ENCODE peak calls at places on chromosomes 7 and 10, in seven cellular contexts. Z is A549; K is HCT116; T is cardiac muscle cell; P is neuronal stem cell; B is effector memory CD4-positive, alpha-beta T cell; I is SJSA1. A is an unnamed sample.

GRCh38 chr10:21675157-21675796 is 141.2 kb downstream of the MLLT10 start:
- DNase-seq in I (peak), Z (peak), B (no peak), P (peak), K (peak), T (peak), A (no peak)

GRCh38 chr10:116787018-116787674 is 44.8 kb upstream of the HSPA12A start:
- DNase-seq in T (no peak), I (no peak), Z (no peak), P (no peak), B (no peak), K (no peak), A (no peak)

GRCh38 chr10:124168581-124168980 is 75.2 kb upstream of the CHST15 start:
- DNase-seq in K (no peak), Z (no peak), P (no peak), T (no peak), B (no peak), I (peak), A (no peak)

GRCh38 chr10:119770928-119771327 is 45.1 kb downstream of the INPP5F start:
- DNase-seq in B (no peak), T (peak), Z (no peak), K (no peak), P (no peak), I (no peak), A (no peak)

GRCh38 chr7:128946936-128947830 is 9.5 kb downstream of the IRF5 start:
- DNase-seq in T (no peak), B (no peak), K (no peak), Z (no peak), I (no peak), P (no peak), A (no peak)

GRCh38 chr7:12686894-12687212 is 580 bp upstream of the ARL4A start:
- DNase-seq in Z (no peak), I (peak), K (no peak), P (no peak), B (no peak), T (no peak), A (no peak)

GRCh38 chr10:6362879-6363278 is 160.1 kb downstream of the PFKFB3 start:
- DNase-seq in I (no peak), Z (no peak), K (no peak), T (no peak), B (no peak), P (no peak), A (no peak)

GRCh38 chr7:159195926-159196325 is 51.3 kb upstream of the VIPR2 start:
- DNase-seq in B (no peak), P (no peak), T (no peak), K (no peak), I (no peak), Z (no peak), A (peak)

GRCh38 chr10:23742368-23742767 is 303.5 kb downstream of the OTUD1 start:
- DNase-seq in I (no peak), T (no peak), Z (no peak), B (no peak), P (no peak), K (no peak), A (no peak)

GRCh38 chr7:33979300-33979806 is 74.0 kb downstream of the BMPER start:
- DNase-seq in P (no peak), I (no peak), T (peak), Z (no peak), B (no peak), K (no peak), A (no peak)

GRCh38 chr10:74683621-74684114 is 142.7 kb upstream of the KAT6B start:
- DNase-seq in I (no peak), Z (no peak), T (peak), P (no peak), K (no peak), B (no peak), A (no peak)

GRCh38 chr10:22427890-22428571 is 82.7 kb downstream of the SPAG6 start:
- DNase-seq in P (no peak), I (no peak), T (peak), Z (peak), K (peak), B (no peak), A (no peak)

GRCh38 chr10:75043256-75044121 is 68.0 kb upstream of the SAMD8 start:
- DNase-seq in B (peak), T (no peak), Z (no peak), P (no peak), K (no peak), I (no peak), A (peak)

GRCh38 chr10:91887075-91887899 is 22.0 kb downstream of the FGFBP3 start:
- DNase-seq in I (no peak), K (no peak), B (no peak), Z (peak), P (peak), T (peak), A (no peak)

GRCh38 chr7:21318190-21318915 is 109.5 kb upstream of the SP4 start:
- DNase-seq in Z (no peak), B (no peak), K (no peak), T (peak), I (no peak), P (no peak), A (no peak)

GRCh38 chr7:64889686-64890162 is 13.3 kb upstream of the ZNF273 start:
- DNase-seq in I (no peak), K (no peak), P (no peak), T (no peak), B (no peak), Z (no peak), A (no peak)

GRCh38 chr7:74356589-74357315 is 67.5 kb downstream of the CLIP2 start:
- DNase-seq in I (no peak), K (no peak), B (no peak), P (no peak), Z (no peak), T (no peak), A (no peak)

GRCh38 chr10:123870260-123870659 is 21.3 kb downstream of the CPXM2 start:
- DNase-seq in P (no peak), B (no peak), T (no peak), K (no peak), I (no peak), Z (no peak), A (no peak)

GRCh38 chr10:126135177-126135576 is 238.8 kb downstream of the FANK1 start:
- DNase-seq in B (no peak), P (no peak), T (peak), K (no peak), I (no peak), Z (peak), A (no peak)

GRCh38 chr7:106187613-106188350 is 75.7 kb upstream of the SYPL1 start:
- DNase-seq in Z (no peak), B (no peak), K (no peak), T (no peak), P (no peak), I (no peak), A (no peak)

GRCh38 chr7:341841-342638 is 52.1 kb downstream of the FOXL3 start:
- DNase-seq in K (no peak), Z (no peak), B (no peak), I (no peak), P (no peak), T (no peak), A (no peak)

GRCh38 chr7:92633211-92633906 is 43.2 kb upstream of the FAM133B start:
- DNase-seq in I (peak), K (peak), B (no peak), T (peak), P (no peak), Z (peak), A (no peak)

GRCh38 chr10:71838264-71839211 is 12.5 kb downstream of the PSAP start:
- DNase-seq in T (peak), K (no peak), I (no peak), Z (peak), B (no peak), P (no peak), A (no peak)

GRCh38 chr10:26441491-26442214 is 3.5 kb downstream of the APBB1IP start:
- DNase-seq in I (no peak), K (no peak), T (no peak), B (no peak), Z (no peak), P (no peak), A (no peak)

GRCh38 chr7:74400420-74401136 is 53.1 kb upstream of the GTF2IRD1 start:
- DNase-seq in I (no peak), B (no peak), Z (no peak), T (no peak), P (no peak), K (no peak), A (no peak)

GRCh38 chr10:92024700-92025099 is 101.1 kb downstream of the BTAF1 start:
- DNase-seq in T (no peak), P (no peak), I (no peak), B (no peak), Z (no peak), K (no peak), A (no peak)

GRCh38 chr10:77537720-77538373 is 99.8 kb downstream of the KCNMA1 start:
- DNase-seq in I (no peak), Z (no peak), P (no peak), T (peak), K (no peak), B (no peak), A (no peak)

GRCh38 chr10:93463723-93464511 is 18.2 kb downstream of the MYOF start:
- DNase-seq in P (no peak), K (no peak), B (no peak), I (no peak), Z (peak), T (peak), A (no peak)

GRCh38 chr7:828793-829561 is 3.3 kb upstream of the SUN1 start:
- DNase-seq in T (no peak), I (no peak), K (no peak), B (no peak), Z (no peak), P (no peak), A (no peak)

GRCh38 chr10:11901454-11902431 is 78.6 kb downstream of the PROSER2 start:
- DNase-seq in Z (no peak), B (no peak), K (no peak), T (peak), P (no peak), I (no peak), A (no peak)

GRCh38 chr7:159272739-159273138 is 128.1 kb upstream of the VIPR2 start:
- DNase-seq in K (no peak), B (no peak), I (no peak), P (no peak), T (no peak), Z (no peak), A (no peak)

GRCh38 chr7:139699640-139700504 is 77.9 kb downstream of the HIPK2 start:
- DNase-seq in P (no peak), K (no peak), B (no peak), Z (peak), T (no peak), I (no peak), A (no peak)

GRCh38 chr10:34996843-34997242 is 93.3 kb downstream of the CUL2 start:
- DNase-seq in T (peak), K (no peak), B (no peak), Z (no peak), I (peak), P (no peak), A (no peak)

GRCh38 chr10:101693701-101694055 is 1.3 kb downstream of the FBXW4 start:
- DNase-seq in K (no peak), P (no peak), B (no peak), Z (peak), I (peak), T (peak), A (no peak)

GRCh38 chr10:36380538-36380937 is 738.4 kb upstream of the FZD8 start:
- DNase-seq in K (no peak), Z (no peak), T (no peak), P (no peak), I (no peak), B (no peak), A (no peak)

GRCh38 chr10:44958196-44958896 is 1.3 kb upstream of the RASSF4 start:
- DNase-seq in T (peak), K (no peak), Z (no peak), P (no peak), I (peak), B (no peak), A (no peak)
- H3K4me3 ChIP-seq in T (peak), K (peak), Z (peak), P (no peak), I (peak), B (peak), A (peak)

GRCh38 chr10:4343798-4344370 is 482.1 kb upstream of the AKR1E2 start:
- DNase-seq in I (no peak), T (no peak), P (no peak), B (no peak), Z (no peak), K (no peak), A (no peak)
- H3K27ac ChIP-seq in I (peak), T (no peak), P (no peak), B (no peak), Z (peak), K (peak), A (no peak)

GRCh38 chr10:15141136-15142067 is 27.1 kb downstream of the NMT2 start:
- DNase-seq in P (no peak), B (no peak), I (no peak), Z (no peak), K (no peak), T (no peak), A (no peak)

GRCh38 chr10:15140640-15141039 is 27.9 kb downstream of the NMT2 start:
- DNase-seq in T (no peak), K (no peak), B (no peak), I (no peak), P (no peak), Z (no peak), A (no peak)

GRCh38 chr10:15136960-15137359 is 31.5 kb downstream of the NMT2 start:
- DNase-seq in T (peak), B (no peak), Z (no peak), K (no peak), I (no peak), P (no peak), A (no peak)

GRCh38 chr10:15136129-15136726 is 32.3 kb downstream of the NMT2 start:
- DNase-seq in K (no peak), Z (no peak), B (no peak), P (no peak), T (no peak), I (no peak), A (no peak)

DNA sequence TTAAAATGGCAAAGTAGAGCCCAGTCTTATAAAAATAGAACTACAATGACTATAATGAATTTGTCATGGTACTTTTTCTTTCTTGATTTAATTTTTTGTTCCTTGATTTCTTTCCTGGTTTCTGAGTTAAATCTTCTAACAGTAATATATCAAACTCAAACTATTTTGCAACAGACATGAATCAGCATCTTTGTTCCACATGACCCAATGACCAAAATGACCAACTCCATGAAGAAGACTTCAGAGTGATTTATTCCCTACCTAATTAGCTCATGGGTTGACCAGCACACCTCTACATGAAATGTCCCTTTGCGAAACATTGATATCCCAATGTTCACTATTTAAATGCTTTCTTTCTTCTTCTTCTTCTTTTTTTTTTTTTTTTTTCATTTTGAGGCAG is 30.9 kb downstream of the NMT2 start:
- DNase-seq in B (no peak), T (peak), P (no peak), K (no peak), Z (no peak), I (no peak), A (no peak)
- H3K4me3 ChIP-seq in B (no peak), T (no peak), P (no peak), K (no peak), Z (no peak), I (no peak), A (no peak)

GRCh38 chr10:79186742-79187544 is 118.2 kb downstream of the ZMIZ1 start:
- DNase-seq in I (no peak), T (no peak), Z (no peak), P (no peak), B (no peak), K (no peak), A (no peak)
- H3K27ac ChIP-seq in I (no peak), T (peak), Z (peak), P (no peak), B (no peak), K (no peak), A (no peak)

GRCh38 chr7:104848386-104848990 is 165.5 kb upstream of the KMT2E start:
- DNase-seq in T (peak), K (peak), Z (peak), B (no peak), P (peak), I (peak), A (peak)

GRCh38 chr7:104855826-104856225 is 158.2 kb upstream of the KMT2E start:
- DNase-seq in B (no peak), P (no peak), K (no peak), T (no peak), Z (no peak), I (no peak), A (no peak)

GRCh38 chr7:104851268-104851667 is 162.7 kb upstream of the KMT2E start:
- DNase-seq in K (no peak), T (no peak), I (no peak), B (no peak), Z (no peak), P (no peak), A (no peak)

GRCh38 chr7:104857458-104858425 is 156.3 kb upstream of the KMT2E start:
- DNase-seq in K (no peak), B (no peak), T (no peak), I (no peak), Z (no peak), P (no peak), A (no peak)

GRCh38 chr7:104852386-104852785 is 161.6 kb upstream of the KMT2E start:
- DNase-seq in P (no peak), I (no peak), K (no peak), Z (no peak), T (no peak), B (no peak), A (no peak)
- H3K4me3 ChIP-seq in P (no peak), I (no peak), K (no peak), Z (no peak), T (no peak), B (no peak), A (no peak)

DNA sequence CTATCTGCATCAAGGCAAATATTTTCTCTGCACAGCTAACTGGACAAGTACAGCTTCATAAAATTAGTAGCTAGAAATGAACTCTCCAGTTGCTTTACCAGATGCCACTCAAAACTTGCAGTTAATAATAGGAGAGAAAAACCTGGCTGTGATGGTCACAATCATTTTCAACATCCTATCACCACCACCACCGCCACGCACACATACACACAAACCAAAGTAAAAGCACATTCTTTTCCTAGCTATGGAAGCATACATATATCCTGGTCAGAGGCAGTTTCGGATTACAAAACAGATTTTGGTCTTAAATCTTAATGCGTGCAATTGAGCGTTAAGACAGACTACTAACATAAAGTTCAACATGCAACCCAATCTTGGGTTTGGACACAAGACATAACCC is 1.4 kb downstream of the CACUL1 start:
- DNase-seq in T (peak), Z (no peak), P (no peak), I (no peak), K (no peak), B (no peak), A (no peak)
- H3K27ac ChIP-seq in T (peak), Z (no peak), P (no peak), I (no peak), K (no peak), B (no peak), A (no peak)